ENCODE peak calls at places on chromosomes 4 and X, in eight cellular contexts. Z is fibroblast of pulmonary artery; M is CD8-positive, alpha-beta T cell; T is AG04450; W is choroid plexus epithelial cell; K is fibroblast of the aortic adventitia; O is fibroblast of lung; G is left lung. B is an unnamed sample.

GRCh38 chr4:14254252-14254651 is 626.7 kb upstream of the BOD1L1 start:
- DNase-seq in Z (peak), M (no peak), T (no peak), W (peak), K (peak), O (peak), G (no peak), B (peak)

GRCh38 chrX:43969504-43970501 is 3.4 kb downstream of the NDP start:
- DNase-seq in Z (no peak), M (no peak), T (no peak), W (peak), K (peak), O (peak), G (no peak), B (peak)

GRCh38 chr4:94127707-94128328 is 79.8 kb upstream of the SMARCAD1 start:
- DNase-seq in Z (peak), M (no peak), T (peak), W (peak), K (peak), O (peak), G (no peak), B (no peak)

GRCh38 chr4:102620697-102621497 is 119.7 kb downstream of the NFKB1 start:
- DNase-seq in Z (peak), M (no peak), T (peak), W (peak), K (peak), O (peak), G (no peak), B (peak)

GRCh38 chrX:5595570-5595969 is 633.1 kb downstream of the NLGN4X start:
- DNase-seq in Z (no peak), M (no peak), T (no peak), W (no peak), K (no peak), O (no peak), G (no peak), B (no peak)

GRCh38 chr4:125728568-125728967 is 413.8 kb downstream of the FAT4 start:
- DNase-seq in Z (peak), M (no peak), T (peak), W (peak), K (peak), O (peak), G (no peak), B (peak)

GRCh38 chr4:98601719-98602118 is 56.7 kb downstream of the TSPAN5 start:
- DNase-seq in Z (peak), M (no peak), T (no peak), W (peak), K (no peak), O (no peak), G (no peak), B (peak)

GRCh38 chr4:149279790-149280189 is 535.9 kb downstream of the IQCM start:
- DNase-seq in Z (no peak), M (no peak), T (no peak), W (no peak), K (no peak), O (peak), G (no peak), B (no peak)

GRCh38 chr4:90958256-90958895 is 831.2 kb downstream of the CCSER1 start:
- DNase-seq in Z (peak), M (no peak), T (peak), W (peak), K (no peak), O (peak), G (no peak), B (peak)

GRCh38 chr4:114249561-114250356 is 270.3 kb upstream of the ARSJ start:
- DNase-seq in Z (no peak), M (no peak), T (no peak), W (no peak), K (peak), O (peak), G (no peak), B (no peak)

GRCh38 chr4:498328-498919 is 532 bp downstream of the ZNF721 start:
- DNase-seq in Z (no peak), M (peak), T (no peak), W (peak), K (no peak), O (no peak), G (no peak), B (no peak)

GRCh38 chr4:15299627-15300026 is 128.2 kb upstream of the C1QTNF7 start:
- DNase-seq in Z (no peak), M (no peak), T (no peak), W (no peak), K (no peak), O (no peak), G (no peak), B (no peak)

GRCh38 chr4:48127231-48127881 is 6.7 kb downstream of the TXK start:
- DNase-seq in Z (no peak), M (no peak), T (no peak), W (no peak), K (peak), O (peak), G (no peak), B (no peak)

GRCh38 chr4:17095771-17096170 is 197.3 kb upstream of the LDB2 start:
- DNase-seq in Z (no peak), M (no peak), T (no peak), W (no peak), K (no peak), O (no peak), G (no peak), B (no peak)

GRCh38 chrX:108312938-108313337 is 125.3 kb downstream of the COL4A6 start:
- DNase-seq in Z (peak), M (no peak), T (no peak), W (peak), K (peak), O (peak), G (no peak), B (peak)

GRCh38 chr4:132195181-132195580 is 953.9 kb upstream of the PCDH10 start:
- DNase-seq in Z (peak), M (no peak), T (no peak), W (peak), K (peak), O (peak), G (no peak), B (no peak)

GRCh38 chrX:45322820-45323219 is 122.1 kb upstream of the DIPK2B start:
- DNase-seq in Z (peak), M (no peak), T (no peak), W (peak), K (peak), O (peak), G (no peak), B (no peak)

GRCh38 chr4:86924805-86925204 is 10.0 kb upstream of the AFF1 start:
- DNase-seq in Z (peak), M (no peak), T (no peak), W (peak), K (peak), O (peak), G (no peak), B (peak)

GRCh38 chr4:189659302-189659701 is 281.4 kb upstream of the FRG1 start:
- DNase-seq in Z (no peak), M (no peak), T (no peak), W (no peak), K (no peak), O (no peak), G (no peak), B (no peak)

GRCh38 chrX:103441878-103442535 is 65.7 kb downstream of the BEX3 start:
- DNase-seq in Z (no peak), M (no peak), T (no peak), W (no peak), K (no peak), O (no peak), G (no peak), B (no peak)

GRCh38 chr4:24703298-24703697 is 92.1 kb upstream of the SOD3 start:
- DNase-seq in Z (no peak), M (no peak), T (no peak), W (no peak), K (no peak), O (no peak), G (no peak), B (no peak)

GRCh38 chr4:3388461-3389185 is 53.1 kb upstream of the HGFAC start:
- DNase-seq in Z (peak), M (no peak), T (peak), W (peak), K (peak), O (peak), G (no peak), B (peak)

DNA sequence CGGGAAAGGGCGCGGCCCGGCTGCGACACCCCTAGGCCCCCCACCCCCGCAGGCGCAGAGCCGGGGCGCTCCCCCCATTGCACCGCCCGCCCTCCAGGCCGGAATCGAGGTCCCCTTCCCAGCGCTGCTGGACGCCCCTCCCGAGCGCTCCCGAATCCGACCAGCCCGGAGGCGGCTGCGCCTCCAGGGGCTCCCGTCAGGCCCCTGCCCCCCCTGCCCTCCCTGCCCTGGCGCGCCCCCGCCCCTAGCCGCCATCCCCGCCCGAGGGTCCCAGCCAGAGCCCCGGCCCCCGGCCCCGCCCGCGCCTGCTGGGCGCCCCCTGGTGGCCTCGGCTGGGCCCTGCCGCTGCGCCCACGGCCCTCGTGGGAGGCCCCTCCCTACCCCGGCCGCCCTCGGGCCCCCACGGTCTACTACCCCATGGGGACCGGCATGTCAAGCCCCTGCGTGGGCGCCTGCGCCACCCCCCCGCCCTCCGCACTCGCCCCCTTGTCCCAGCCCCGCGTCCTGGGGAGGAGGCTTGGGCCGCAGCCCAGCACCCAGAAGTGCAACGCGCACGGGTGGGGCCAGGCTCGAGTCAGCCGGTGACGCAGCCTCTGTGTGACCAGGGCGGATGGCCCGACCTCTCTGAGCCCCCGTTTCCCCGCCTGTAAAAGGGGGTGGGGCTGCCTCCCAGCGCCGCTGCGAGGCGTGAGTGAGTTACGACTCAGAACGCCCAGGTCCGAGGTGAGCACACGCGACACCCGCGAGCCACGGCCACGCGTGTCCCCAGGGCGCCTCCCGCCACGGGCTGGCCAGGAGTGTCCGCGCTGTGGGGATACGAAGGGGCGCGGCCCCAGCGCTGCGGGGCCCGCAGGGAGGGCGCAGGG is 104.9 kb downstream of the FAM53A start:
- DNase-seq in Z (peak), M (peak), T (no peak), W (peak), K (peak), O (peak), G (peak), B (peak)
- TF ChIP-seq CTCF in Z (no peak), M (peak), T (peak), W (peak), K (peak), O (no peak), G (peak), B (peak)

GRCh38 chr4:186190456-186191265 is 706 bp upstream of the CYP4V2 start:
- DNase-seq in Z (peak), M (peak), T (no peak), W (peak), K (peak), O (peak), G (peak), B (no peak)

GRCh38 chr4:186196063-186196462 is 4.7 kb downstream of the CYP4V2 start:
- DNase-seq in Z (no peak), M (no peak), T (no peak), W (no peak), K (no peak), O (no peak), G (no peak), B (no peak)

GRCh38 chr4:186192068-186192751 is 843 bp downstream of the CYP4V2 start:
- DNase-seq in Z (peak), M (peak), T (no peak), W (peak), K (peak), O (peak), G (no peak), B (peak)

GRCh38 chr4:186191266-186192067 is at the start of gene CYP4V2:
- DNase-seq in Z (peak), M (peak), T (peak), W (peak), K (peak), O (peak), G (peak), B (peak)

DNA sequence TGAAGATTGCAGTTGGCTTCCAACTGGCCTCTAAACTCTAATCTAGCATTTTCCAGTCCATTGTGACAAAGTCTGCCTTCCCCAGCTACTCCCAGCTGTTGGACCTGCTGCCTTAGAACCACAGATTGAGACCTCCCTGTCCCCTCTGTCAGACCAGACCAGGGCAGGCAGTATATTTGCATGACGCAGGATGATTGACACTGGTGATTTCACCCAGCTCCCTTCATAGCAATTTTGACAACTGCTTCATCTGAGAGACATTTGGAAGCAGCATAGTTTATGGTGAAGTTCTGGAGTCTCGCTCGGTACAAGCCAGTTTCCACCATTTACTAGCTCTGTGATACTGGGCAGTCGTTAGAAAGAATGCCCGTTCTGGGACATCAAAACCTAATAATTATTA is 2.5 kb downstream of the CYP4V2 start:
- DNase-seq in Z (no peak), M (no peak), T (no peak), W (no peak), K (no peak), O (no peak), G (no peak), B (no peak)
- H3K4me3 ChIP-seq in Z (no peak), M (no peak), T (no peak), W (no peak), K (no peak), O (no peak), G (no peak), B (no peak)

DNA sequence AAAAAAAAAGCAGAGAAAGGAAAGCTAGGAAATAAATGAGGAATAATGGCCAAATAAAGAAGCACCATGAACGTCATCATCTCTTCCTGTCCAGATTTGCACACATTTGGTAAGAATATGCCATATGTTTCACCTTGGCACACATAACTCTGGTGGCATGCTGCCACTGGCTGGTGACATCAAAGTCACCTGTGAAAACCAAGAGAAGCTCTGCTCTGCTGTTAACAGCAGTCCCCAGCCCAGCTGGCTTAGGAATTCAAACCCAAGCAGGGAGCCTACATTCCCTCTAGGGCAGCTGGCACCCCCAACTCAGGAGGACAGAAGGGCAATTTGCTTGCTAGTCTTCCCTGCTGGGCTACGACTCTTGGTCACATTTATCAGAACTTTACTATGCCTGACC is 77.6 kb downstream of the RASL11B start:
- DNase-seq in Z (no peak), M (no peak), T (no peak), W (no peak), K (no peak), O (no peak), G (no peak), B (no peak)
- TF ChIP-seq CTCF in Z (no peak), M (no peak), T (no peak), W (no peak), K (no peak), O (no peak), G (no peak), B (no peak)

GRCh38 chr4:173530326-173531062 is 465 bp upstream of the HAND2 start:
- DNase-seq in Z (peak), M (no peak), T (no peak), W (no peak), K (peak), O (no peak), G (no peak), B (no peak)

GRCh38 chr4:173532725-173533511 is 2.9 kb upstream of the HAND2 start:
- DNase-seq in Z (no peak), M (no peak), T (no peak), W (no peak), K (no peak), O (no peak), G (no peak), B (no peak)

GRCh38 chr4:173528378-173529321 is 1.4 kb downstream of the HAND2 start:
- DNase-seq in Z (peak), M (no peak), T (no peak), W (no peak), K (peak), O (no peak), G (no peak), B (no peak)

GRCh38 chr4:173529505-173530325 is at the start of gene HAND2:
- DNase-seq in Z (peak), M (no peak), T (no peak), W (no peak), K (peak), O (peak), G (peak), B (no peak)

GRCh38 chr4:173531085-173531965 is 1.3 kb upstream of the HAND2 start:
- DNase-seq in Z (peak), M (no peak), T (no peak), W (no peak), K (no peak), O (no peak), G (peak), B (no peak)
- H3K4me3 ChIP-seq in Z (peak), M (no peak), T (no peak), W (no peak), K (peak), O (no peak), G (no peak), B (no peak)

GRCh38 chr4:6085943-6086628 is 67.9 kb upstream of the C4orf50 start:
- DNase-seq in Z (no peak), M (no peak), T (no peak), W (no peak), K (no peak), O (no peak), G (no peak), B (no peak)

GRCh38 chr4:6088950-6089349 is 70.7 kb upstream of the C4orf50 start:
- DNase-seq in Z (no peak), M (no peak), T (no peak), W (no peak), K (no peak), O (no peak), G (no peak), B (no peak)

GRCh38 chr4:6090936-6091335 is 72.7 kb upstream of the C4orf50 start:
- DNase-seq in Z (no peak), M (no peak), T (no peak), W (no peak), K (no peak), O (no peak), G (no peak), B (no peak)

GRCh38 chr4:6085028-6085942 is 67.1 kb upstream of the C4orf50 start:
- DNase-seq in Z (no peak), M (no peak), T (no peak), W (no peak), K (no peak), O (no peak), G (no peak), B (no peak)

DNA sequence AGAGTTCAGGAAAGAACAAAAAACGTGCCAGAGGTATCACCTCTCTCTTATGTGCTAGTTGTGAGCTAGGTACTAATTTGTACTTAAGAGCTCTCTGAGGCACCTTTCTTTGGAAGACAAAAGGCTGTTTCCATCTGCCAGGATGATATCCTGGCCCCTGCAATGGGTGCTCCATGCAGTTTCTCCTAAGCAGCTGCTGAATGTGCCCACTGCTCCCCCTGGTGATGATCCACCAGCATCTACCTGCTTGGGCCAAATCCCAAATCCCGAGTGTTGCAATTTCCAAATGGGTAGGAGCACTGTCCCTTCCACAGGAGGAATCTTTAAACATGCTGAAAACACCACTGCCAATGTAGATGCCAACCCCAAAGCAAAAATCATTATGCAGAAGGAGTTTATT is 69.4 kb upstream of the C4orf50 start:
- DNase-seq in Z (peak), M (no peak), T (no peak), W (peak), K (peak), O (peak), G (no peak), B (peak)
- TF ChIP-seq CTCF in Z (peak), M (no peak), T (peak), W (peak), K (no peak), O (no peak), G (peak), B (peak)

GRCh38 chr4:127783971-127784519 is 1.9 kb downstream of the HSPA4L start:
- DNase-seq in Z (no peak), M (no peak), T (no peak), W (no peak), K (peak), O (no peak), G (no peak), B (no peak)
- H3K4me3 ChIP-seq in Z (no peak), M (no peak), T (no peak), W (no peak), K (peak), O (peak), G (no peak), B (no peak)

GRCh38 chrX:25872786-25873185 is 265.4 kb upstream of the MAGEB18 start:
- DNase-seq in Z (no peak), M (no peak), T (no peak), W (no peak), K (peak), O (peak), G (no peak), B (no peak)

GRCh38 chrX:25878806-25879205 is 259.3 kb upstream of the MAGEB18 start:
- DNase-seq in Z (no peak), M (no peak), T (no peak), W (no peak), K (no peak), O (no peak), G (no peak), B (no peak)

GRCh38 chrX:25869761-25870160 is 268.4 kb upstream of the MAGEB18 start:
- DNase-seq in Z (peak), M (no peak), T (no peak), W (no peak), K (peak), O (peak), G (no peak), B (no peak)

GRCh38 chrX:25873196-25873595 is 264.9 kb upstream of the MAGEB18 start:
- DNase-seq in Z (peak), M (no peak), T (no peak), W (no peak), K (peak), O (peak), G (no peak), B (no peak)
- TF ChIP-seq CTCF in Z (no peak), M (no peak), T (no peak), W (no peak), K (no peak), O (no peak), G (no peak), B (no peak)

DNA sequence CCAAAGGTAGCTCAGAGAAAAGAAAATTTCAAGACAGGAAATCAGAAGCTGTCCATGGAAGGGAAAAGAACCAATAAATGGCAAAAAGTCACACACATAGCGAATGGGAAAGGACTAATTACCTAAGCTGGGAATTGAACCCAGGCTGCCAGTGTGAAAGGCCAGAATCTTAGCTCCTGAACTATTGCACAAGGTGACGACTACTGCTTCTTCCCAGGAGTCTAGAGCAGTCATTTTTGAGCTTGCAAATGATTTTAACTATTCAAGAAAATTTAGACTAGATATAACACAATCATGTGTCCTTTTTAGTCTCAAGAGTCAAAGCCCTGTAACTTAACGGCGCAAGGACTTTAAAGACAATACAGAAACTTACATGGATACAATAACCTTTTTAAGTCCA is 34.1 kb upstream of the ZNF81 start:
- DNase-seq in Z (peak), M (no peak), T (no peak), W (peak), K (peak), O (no peak), G (no peak), B (no peak)
- H3K4me3 ChIP-seq in Z (no peak), M (no peak), T (no peak), W (no peak), K (no peak), O (no peak), G (no peak), B (no peak)

GRCh38 chrX:115988825-115989224 is 181.7 kb upstream of the AGTR2 start:
- DNase-seq in Z (no peak), M (no peak), T (no peak), W (peak), K (no peak), O (no peak), G (no peak), B (no peak)
- TF ChIP-seq CTCF in Z (no peak), M (no peak), T (no peak), W (peak), K (peak), O (no peak), G (no peak), B (peak)

GRCh38 chrX:75522565-75523411 is at the start of gene ZDHHC15:
- DNase-seq in Z (peak), M (peak), T (no peak), W (peak), K (no peak), O (peak), G (peak), B (peak)
- H3K4me3 ChIP-seq in Z (peak), M (peak), T (no peak), W (peak), K (peak), O (peak), G (peak), B (no peak)

B was measured in brain microvascular endothelial cell.